ENCODE peak calls at places on chromosomes 1 and 21, in six cellular contexts. C, O, M, I, S and T are unnamed samples. For H3K27me3, the result is how much of the 10 kb centered on the place peaks cover.

GRCh38 chr21:45403825-45404725 is 890 bp upstream of the COL18A1 start:
- DNase-seq in C (no peak), O (no peak), M (no peak), I (no peak), S (no peak), T (no peak)

GRCh38 chr1:22282281-22282970 is 139.5 kb upstream of the WNT4 start:
- DNase-seq in C (no peak), O (no peak), M (peak), I (no peak), S (no peak), T (no peak)

GRCh38 chr1:197468581-197469175 is 200.6 kb downstream of the CRB1 start:
- DNase-seq in C (no peak), O (no peak), M (no peak), I (no peak), S (no peak), T (no peak)

GRCh38 chr1:205907794-205908193 is 35.5 kb downstream of the SLC26A9 start:
- DNase-seq in C (peak), O (no peak), M (no peak), I (no peak), S (no peak), T (no peak)

GRCh38 chr1:192485692-192486436 is 89.7 kb upstream of the RGS1 start:
- DNase-seq in C (no peak), O (no peak), M (no peak), I (peak), S (no peak), T (no peak)

GRCh38 chr1:215001419-215002021 is 81.0 kb upstream of the KCNK2 start:
- DNase-seq in C (no peak), O (no peak), M (no peak), I (no peak), S (peak), T (no peak)

GRCh38 chr1:22592919-22593790 is 29.9 kb downstream of the EPHA8 start:
- DNase-seq in C (no peak), O (no peak), M (peak), I (no peak), S (no peak), T (no peak)

GRCh38 chr1:178282949-178283367 is 189.1 kb downstream of the RASAL2 start:
- DNase-seq in C (peak), O (no peak), M (no peak), I (peak), S (no peak), T (no peak)

GRCh38 chr21:45454081-45454923 is 49.3 kb downstream of the COL18A1 start:
- DNase-seq in C (no peak), O (no peak), M (no peak), I (no peak), S (no peak), T (no peak)

GRCh38 chr21:30336596-30336995 is 898 bp downstream of the KRTAP27-1 start:
- DNase-seq in C (no peak), O (no peak), M (no peak), I (no peak), S (no peak), T (no peak)

GRCh38 chr1:30275926-30276736 is 447.3 kb downstream of the MATN1 start:
- DNase-seq in C (no peak), O (no peak), M (peak), I (no peak), S (no peak), T (no peak)

GRCh38 chr1:114130846-114131525 is 22.7 kb downstream of the SYT6 start:
- DNase-seq in C (no peak), O (no peak), M (no peak), I (no peak), S (peak), T (no peak)

GRCh38 chr1:214445846-214446614 is 105.4 kb downstream of the PTPN14 start:
- DNase-seq in C (no peak), O (no peak), M (no peak), I (no peak), S (no peak), T (no peak)

GRCh38 chr1:235329139-235329808 is 904 bp downstream of the GGPS1 start:
- DNase-seq in C (peak), O (no peak), M (peak), I (no peak), S (peak), T (no peak)

GRCh38 chr1:225658041-225658440 is 5.1 kb upstream of the ENAH start:
- DNase-seq in C (no peak), O (no peak), M (no peak), I (no peak), S (no peak), T (no peak)

GRCh38 chr1:204809488-204809887 is 61.2 kb upstream of the NFASC start:
- DNase-seq in C (no peak), O (no peak), M (no peak), I (no peak), S (no peak), T (no peak)

GRCh38 chr1:204812842-204813241 is 57.8 kb upstream of the NFASC start:
- DNase-seq in C (no peak), O (no peak), M (no peak), I (no peak), S (no peak), T (no peak)

GRCh38 chr1:204817341-204817740 is 53.3 kb upstream of the NFASC start:
- DNase-seq in C (no peak), O (no peak), M (no peak), I (no peak), S (no peak), T (no peak)

GRCh38 chr1:204814146-204814884 is 56.3 kb upstream of the NFASC start:
- DNase-seq in C (no peak), O (no peak), M (no peak), I (no peak), S (no peak), T (no peak)

DNA sequence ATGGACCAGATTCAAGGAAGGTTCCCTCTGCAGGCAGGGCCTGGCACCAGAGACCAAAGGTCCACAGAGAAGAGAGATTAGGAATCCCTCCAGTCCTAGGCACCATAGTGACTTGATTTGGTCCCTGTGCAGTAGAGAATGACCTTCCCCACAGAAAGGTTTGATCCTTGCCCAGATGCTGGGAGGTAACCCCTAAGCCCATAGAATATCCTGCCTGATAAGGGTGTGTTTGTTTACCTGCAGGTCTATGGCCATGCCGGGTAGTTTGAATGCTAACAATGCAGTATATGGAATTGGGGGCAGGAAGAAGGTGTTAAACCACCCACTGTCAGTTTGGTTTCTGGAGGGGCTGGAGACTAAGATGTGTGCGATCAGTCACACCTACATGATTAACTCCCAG is 57.1 kb upstream of the NFASC start:
- DNase-seq in C (no peak), O (no peak), M (no peak), I (no peak), S (no peak), T (no peak)
- H3K27me3 ChIP-seq in C (under half), O (under half), M (under half), I (under half), S (under half), T (under half)

GRCh38 chr1:41341365-41341683 is 19.9 kb upstream of the FOXO6 start:
- DNase-seq in C (no peak), O (no peak), M (no peak), I (no peak), S (no peak), T (no peak)

GRCh38 chr1:41342774-41343355 is 18.4 kb upstream of the FOXO6 start:
- DNase-seq in C (no peak), O (no peak), M (peak), I (no peak), S (no peak), T (no peak)

GRCh38 chr1:41341756-41342562 is 19.3 kb upstream of the FOXO6 start:
- DNase-seq in C (no peak), O (no peak), M (no peak), I (no peak), S (no peak), T (no peak)

GRCh38 chr1:41340655-41341364 is 20.4 kb upstream of the FOXO6 start:
- DNase-seq in C (no peak), O (no peak), M (no peak), I (no peak), S (no peak), T (no peak)

DNA sequence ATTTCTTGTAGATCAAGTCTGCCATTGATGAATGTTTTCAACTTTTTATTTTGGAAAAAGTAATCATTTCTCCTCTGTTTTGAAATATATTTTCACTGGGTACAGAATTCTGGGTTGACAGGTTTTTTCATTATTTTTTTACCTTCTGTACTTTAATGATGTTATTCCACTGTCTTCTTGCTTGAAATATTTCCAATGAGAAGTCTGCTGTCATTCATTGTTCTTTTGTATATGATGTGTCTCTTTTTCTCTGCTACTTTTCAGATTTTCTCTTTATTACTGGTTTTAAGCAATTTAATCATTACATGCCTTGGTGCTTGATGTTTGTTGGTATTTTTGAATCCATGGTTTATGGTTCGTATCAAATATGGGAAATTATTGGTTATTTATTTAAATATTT is 22.4 kb upstream of the FOXO6 start:
- DNase-seq in C (no peak), O (no peak), M (no peak), I (no peak), S (no peak), T (no peak)
- TF ChIP-seq GABPA in C (no peak), O (no peak), M (no peak), I (no peak), S (no peak), T (no peak)

GRCh38 chr21:37281993-37282392 is 14.9 kb upstream of the VPS26C start:
- DNase-seq in C (no peak), O (no peak), M (no peak), I (no peak), S (no peak), T (no peak)
- H3K4me3 ChIP-seq in C (no peak), O (no peak), M (no peak), I (no peak), S (no peak), T (no peak)

GRCh38 chr1:153678519-153679336 is at the start of gene NPR1:
- DNase-seq in C (peak), O (peak), M (peak), I (no peak), S (no peak), T (no peak)
- H3K27me3 ChIP-seq in C (under half), O (half or more), M (under half), I (under half), S (under half), T (under half)

GRCh38 chr1:94962745-94963265 is 35.9 kb upstream of the CNN3 start:
- DNase-seq in C (no peak), O (no peak), M (no peak), I (peak), S (peak), T (peak)
- TF ChIP-seq GABPA in C (no peak), O (no peak), M (no peak), I (no peak), S (no peak), T (no peak)

DNA sequence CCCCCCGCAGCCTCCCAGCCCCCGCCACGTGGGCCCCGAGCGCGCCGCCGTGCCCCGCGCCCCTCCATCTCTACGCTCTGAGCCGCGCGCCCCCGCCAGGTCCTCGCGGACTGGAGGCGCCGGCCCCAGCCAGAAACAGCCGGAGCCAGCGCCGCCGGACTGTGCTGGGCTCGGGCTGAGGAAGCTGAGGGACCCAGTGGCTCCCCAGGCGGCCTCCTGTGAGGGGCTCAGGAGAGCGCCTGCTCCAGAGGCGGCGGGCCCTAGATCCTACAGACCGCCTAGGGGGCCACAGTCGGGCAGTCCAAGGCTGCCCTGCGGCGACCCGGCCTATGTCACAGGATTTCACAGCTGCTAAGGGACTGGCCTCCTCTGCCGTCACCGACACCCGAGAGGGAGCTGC is 82.1 kb downstream of the NENF start:
- DNase-seq in C (peak), O (no peak), M (peak), I (no peak), S (no peak), T (no peak)
- H3K4me3 ChIP-seq in C (no peak), O (no peak), M (peak), I (no peak), S (no peak), T (no peak)

DNA sequence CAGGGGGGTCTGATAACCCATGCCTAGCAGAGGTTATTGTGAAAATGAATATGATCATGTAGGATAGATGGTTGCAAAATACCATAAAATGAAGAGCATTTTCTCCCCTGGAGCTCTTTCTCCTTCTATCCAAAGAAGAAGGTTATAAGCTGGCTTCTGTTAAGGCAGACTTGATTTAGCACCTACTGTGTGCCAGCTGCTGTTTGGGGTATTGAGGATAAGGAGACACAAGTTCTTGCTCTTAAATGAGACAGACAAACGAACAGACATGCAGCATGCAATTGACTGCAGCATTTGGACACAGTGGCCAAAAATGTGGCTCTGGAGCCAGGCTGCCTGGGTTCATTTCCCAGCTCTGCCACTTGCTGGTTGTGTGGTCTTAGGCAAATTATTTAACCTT is 39.8 kb upstream of the ID3 start:
- DNase-seq in C (no peak), O (no peak), M (no peak), I (no peak), S (no peak), T (no peak)
- H3K27me3 ChIP-seq in C (under half), O (under half), M (under half), I (under half), S (under half), T (under half)

GRCh38 chr1:218433744-218434143 is 88.6 kb downstream of the TGFB2 start:
- DNase-seq in C (no peak), O (no peak), M (no peak), I (no peak), S (no peak), T (no peak)
- TF ChIP-seq GABPA in C (no peak), O (no peak), M (no peak), I (no peak), S (no peak), T (no peak)

DNA sequence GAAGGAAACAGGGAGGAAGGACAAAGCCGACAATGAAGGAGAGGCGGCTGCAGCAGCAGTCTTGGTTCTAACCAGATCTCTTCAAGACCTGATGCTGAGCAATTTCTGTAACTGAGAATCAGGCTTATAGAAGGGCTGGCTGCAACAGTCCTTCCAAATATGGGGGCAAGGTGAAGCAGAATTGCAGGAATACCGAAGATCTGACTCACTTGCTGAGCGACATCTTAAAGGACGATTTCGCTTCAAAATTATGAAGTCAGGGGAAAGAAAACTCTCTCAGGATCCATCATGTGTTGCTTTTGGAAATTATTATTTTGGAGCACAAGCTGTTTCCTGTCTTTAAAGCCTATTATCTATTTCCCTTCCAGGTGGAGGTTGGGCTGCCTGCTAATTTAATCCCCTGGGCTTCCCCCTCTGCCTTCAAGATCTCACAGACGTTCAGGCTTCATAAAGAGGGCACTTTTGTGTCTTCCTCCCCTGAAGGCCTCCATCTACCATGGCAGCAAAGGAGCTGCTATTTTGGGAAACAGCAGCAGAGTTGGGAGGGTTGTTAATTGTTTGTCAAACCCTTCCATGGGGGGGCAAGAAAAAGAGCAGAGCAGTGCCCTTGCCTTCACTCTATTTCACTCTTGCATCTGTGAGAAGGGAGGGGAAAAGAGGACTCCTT is 10.8 kb upstream of the IER5 start:
- DNase-seq in C (no peak), O (no peak), M (no peak), I (no peak), S (no peak), T (no peak)
- H3K4me3 ChIP-seq in C (no peak), O (no peak), M (no peak), I (no peak), S (no peak), T (no peak)